ENCODE peak calls at places on chromosomes 6 and 20, in seven cellular contexts. Q, X, Z, N, D, O and K are unnamed samples.

GRCh38 chr6:165110871-165111270 is 198.5 kb downstream of the C6orf118 start:
- DNase-seq in Q (no peak), X (peak), Z (no peak), N (no peak), D (peak), O (no peak), K (no peak)

GRCh38 chr6:56659721-56660373 is 17.2 kb upstream of the DST start:
- DNase-seq in Q (no peak), X (no peak), Z (no peak), N (no peak), D (no peak), O (no peak), K (no peak)

GRCh38 chr6:150641398-150642139 is 41.9 kb downstream of the PLEKHG1 start:
- DNase-seq in Q (no peak), X (no peak), Z (no peak), N (no peak), D (peak), O (no peak), K (no peak)

GRCh38 chr6:152503541-152503940 is 133.6 kb downstream of the SYNE1 start:
- DNase-seq in Q (no peak), X (peak), Z (no peak), N (no peak), D (peak), O (no peak), K (no peak)

GRCh38 chr6:47276377-47276776 is 33.3 kb downstream of the TNFRSF21 start:
- DNase-seq in Q (no peak), X (no peak), Z (no peak), N (no peak), D (no peak), O (no peak), K (no peak)

GRCh38 chr20:51220293-51220706 is 197.4 kb upstream of the KCNG1 start:
- DNase-seq in Q (no peak), X (peak), Z (no peak), N (no peak), D (no peak), O (no peak), K (no peak)

GRCh38 chr20:12570371-12570770 is 438.4 kb upstream of the SPTLC3 start:
- DNase-seq in Q (no peak), X (no peak), Z (no peak), N (no peak), D (no peak), O (no peak), K (no peak)

GRCh38 chr6:117404548-117404947 is 21.2 kb downstream of the ROS1 start:
- DNase-seq in Q (no peak), X (peak), Z (no peak), N (no peak), D (peak), O (no peak), K (no peak)

DNA sequence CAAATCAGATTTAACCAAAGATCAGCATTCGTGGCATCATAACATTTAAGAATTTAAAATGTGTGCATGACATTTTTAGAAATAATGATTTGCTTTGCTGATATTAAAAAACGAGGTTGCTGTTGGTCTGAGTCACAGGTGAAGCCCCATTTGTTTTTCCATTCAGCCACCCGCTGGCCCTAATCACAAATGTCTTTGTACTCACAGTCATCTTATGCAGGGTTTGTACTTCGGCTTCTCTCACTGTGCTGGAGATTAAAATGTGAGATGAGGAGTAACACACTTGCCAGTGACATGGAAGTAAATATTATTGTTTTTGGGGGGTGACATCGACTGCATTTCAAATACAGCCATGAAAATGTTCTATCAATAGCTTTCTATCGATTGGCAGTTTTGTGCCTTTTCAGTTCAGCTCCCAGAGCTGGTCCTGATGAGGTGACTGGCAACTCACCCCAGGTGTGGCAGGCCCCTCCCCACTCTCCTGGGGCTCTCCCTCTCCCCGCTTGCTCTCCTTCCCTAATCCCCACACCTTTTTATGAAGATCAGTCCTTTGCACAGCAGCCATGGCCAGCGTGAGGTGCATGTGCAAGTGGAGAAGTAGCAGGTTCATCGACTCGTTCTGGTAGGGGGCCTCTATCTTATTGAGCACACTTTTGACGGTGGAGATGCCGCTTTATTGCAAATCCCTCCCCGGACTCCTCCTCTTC is 58.8 kb upstream of the FUCA2 start:
- DNase-seq in Q (no peak), X (no peak), Z (no peak), N (no peak), D (no peak), O (no peak), K (no peak)
- H3K4me3 ChIP-seq in Q (no peak), X (no peak), Z (no peak), N (no peak), D (no peak), O (no peak), K (no peak)

DNA sequence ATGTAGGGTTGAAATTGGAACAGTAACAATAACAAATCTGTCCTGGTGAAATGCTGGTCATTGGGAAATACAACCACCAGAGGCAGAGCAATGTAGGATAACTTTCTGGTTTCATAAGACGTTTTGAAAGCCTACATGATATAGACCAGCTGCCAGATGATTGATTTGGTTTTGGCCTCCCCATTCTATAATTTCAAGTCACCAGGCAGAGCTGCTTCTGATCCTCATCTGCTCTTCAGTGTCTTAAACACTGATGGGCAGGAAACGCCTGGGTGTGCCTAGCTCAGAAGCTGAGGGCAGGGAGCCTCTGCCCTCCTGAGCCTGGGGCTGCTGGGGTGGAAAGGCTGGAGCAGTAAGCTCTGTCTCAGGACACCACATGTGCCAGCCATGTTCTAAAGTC is 24.5 kb downstream of the DHX35 start:
- DNase-seq in Q (no peak), X (peak), Z (no peak), N (no peak), D (no peak), O (no peak), K (no peak)
- TF ChIP-seq CTCF in Q (no peak), X (no peak), Z (no peak), N (no peak), D (peak), O (no peak), K (no peak)

GRCh38 chr6:157267109-157267611 is 56.2 kb downstream of the TMEM242 start:
- DNase-seq in Q (no peak), X (no peak), Z (no peak), N (no peak), D (no peak), O (no peak), K (no peak)
- H3K4me3 ChIP-seq in Q (no peak), X (no peak), Z (no peak), N (no peak), D (no peak), O (no peak), K (no peak)

GRCh38 chr6:135586388-135586787 is 88.8 kb upstream of the AHI1 start:
- DNase-seq in Q (no peak), X (no peak), Z (no peak), N (no peak), D (peak), O (no peak), K (no peak)
- TF ChIP-seq CTCF in Q (no peak), X (no peak), Z (no peak), N (no peak), D (no peak), O (no peak), K (no peak)

GRCh38 chr6:99426454-99426762 is 1.3 kb upstream of the PNISR start:
- DNase-seq in Q (no peak), X (peak), Z (no peak), N (no peak), D (peak), O (no peak), K (no peak)

GRCh38 chr6:99425647-99426453 is 742 bp upstream of the PNISR start:
- DNase-seq in Q (peak), X (peak), Z (peak), N (peak), D (peak), O (peak), K (peak)

GRCh38 chr6:99424022-99424421 is 1.1 kb downstream of the PNISR start:
- DNase-seq in Q (no peak), X (no peak), Z (no peak), N (no peak), D (no peak), O (no peak), K (no peak)

GRCh38 chr6:99422912-99423311 is 2.2 kb downstream of the PNISR start:
- DNase-seq in Q (no peak), X (no peak), Z (no peak), N (no peak), D (no peak), O (no peak), K (no peak)

GRCh38 chr6:99424761-99425646 is at the start of gene PNISR:
- DNase-seq in Q (peak), X (peak), Z (peak), N (peak), D (peak), O (peak), K (peak)
- H3K4me3 ChIP-seq in Q (peak), X (peak), Z (peak), N (peak), D (peak), O (peak), K (peak)

GRCh38 chr6:27156874-27157460 is 90.5 kb upstream of the PRSS16 start:
- DNase-seq in Q (no peak), X (no peak), Z (no peak), N (no peak), D (no peak), O (no peak), K (no peak)

GRCh38 chr6:27154696-27155095 is 92.8 kb upstream of the PRSS16 start:
- DNase-seq in Q (no peak), X (no peak), Z (no peak), N (no peak), D (no peak), O (no peak), K (no peak)

GRCh38 chr6:27158316-27158643 is 89.2 kb upstream of the PRSS16 start:
- DNase-seq in Q (no peak), X (no peak), Z (no peak), N (no peak), D (no peak), O (no peak), K (no peak)

GRCh38 chr6:27159725-27160124 is 87.8 kb upstream of the PRSS16 start:
- DNase-seq in Q (no peak), X (no peak), Z (no peak), N (no peak), D (no peak), O (no peak), K (no peak)

DNA sequence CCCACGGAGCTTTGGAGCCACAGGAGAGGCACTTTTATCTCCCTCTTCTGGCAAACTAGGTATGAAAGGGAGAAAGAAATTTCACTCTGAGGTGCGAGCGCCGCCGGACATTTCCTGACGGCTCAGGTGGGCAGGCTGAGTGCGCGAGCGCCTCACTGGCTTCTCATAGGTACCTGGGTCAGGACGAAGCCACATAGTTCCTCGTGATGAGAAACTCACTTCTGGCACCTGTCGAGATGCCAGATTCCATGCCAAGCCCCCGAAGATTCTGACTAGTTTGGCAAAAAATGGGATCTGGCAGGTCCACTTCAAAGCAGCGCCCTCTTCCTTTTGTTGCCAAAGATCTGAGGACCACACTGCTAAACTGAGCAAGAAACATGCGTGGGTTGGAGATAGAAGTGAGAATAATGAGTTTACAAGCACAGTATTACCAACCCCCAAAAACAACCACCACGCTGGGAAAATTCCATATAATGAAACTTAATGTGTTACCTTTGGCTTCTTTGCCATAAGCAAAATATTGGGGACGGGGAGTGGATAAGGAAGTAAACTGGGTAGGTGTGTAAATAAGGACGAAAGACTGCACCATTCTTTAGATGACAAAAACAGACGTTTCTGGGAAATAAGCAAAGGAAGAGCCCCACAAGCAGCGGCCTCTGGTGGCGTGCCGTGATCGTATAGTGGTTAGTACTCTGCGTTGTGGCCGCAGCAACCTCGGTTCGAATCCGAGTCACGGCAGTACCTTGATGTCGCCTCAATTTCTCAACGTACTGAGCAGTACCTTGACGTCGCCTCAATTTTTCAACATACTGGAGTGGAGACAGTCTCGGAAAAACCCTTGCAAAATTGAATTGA is 89.8 kb upstream of the PRSS16 start:
- DNase-seq in Q (peak), X (peak), Z (peak), N (peak), D (peak), O (no peak), K (no peak)
- TF ChIP-seq CTCF in Q (peak), X (peak), Z (peak), N (peak), D (peak), O (peak), K (peak)

GRCh38 chr6:30806581-30807183 is 62.3 kb upstream of the IER3 start:
- DNase-seq in Q (no peak), X (no peak), Z (no peak), N (no peak), D (no peak), O (no peak), K (no peak)

GRCh38 chr6:30814137-30815084 is 69.9 kb upstream of the DDR1 start:
- DNase-seq in Q (no peak), X (peak), Z (no peak), N (no peak), D (peak), O (peak), K (peak)

GRCh38 chr6:30813623-30814136 is 69.3 kb upstream of the IER3 start:
- DNase-seq in Q (no peak), X (no peak), Z (no peak), N (no peak), D (peak), O (no peak), K (no peak)

GRCh38 chr6:30810813-30811329 is 66.5 kb upstream of the IER3 start:
- DNase-seq in Q (no peak), X (no peak), Z (no peak), N (no peak), D (no peak), O (no peak), K (no peak)
- H3K4me3 ChIP-seq in Q (no peak), X (no peak), Z (no peak), N (no peak), D (no peak), O (no peak), K (no peak)

DNA sequence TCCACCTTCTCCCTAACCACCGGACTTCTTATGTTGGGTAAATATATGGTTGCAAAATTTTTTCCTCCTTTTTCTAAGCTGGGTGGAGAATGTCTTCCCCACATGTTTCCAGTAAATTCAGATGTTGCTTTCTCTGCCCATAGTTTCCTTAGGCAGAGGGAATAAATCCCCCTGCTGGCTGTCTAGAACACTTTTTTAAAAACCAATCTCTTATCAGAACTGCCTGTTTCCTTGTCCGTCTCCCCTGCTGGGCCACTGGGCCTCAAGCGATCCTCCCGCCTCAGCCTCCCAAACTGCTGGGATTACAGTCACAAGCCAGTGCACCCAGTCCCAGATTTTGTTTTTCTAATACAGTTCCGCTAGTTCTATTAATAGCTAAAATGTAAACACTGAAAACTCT is 9.9 kb upstream of the WFDC2 start:
- DNase-seq in Q (no peak), X (peak), Z (no peak), N (no peak), D (no peak), O (no peak), K (no peak)
- TF ChIP-seq CTCF in Q (no peak), X (peak), Z (no peak), N (no peak), D (peak), O (peak), K (peak)